ENCODE peak calls at places on chromosomes 1 and 21, in seven cellular contexts. C is CD4-positive, CD25-positive, alpha-beta regulatory T cell; X is OCI-LY7; H is breast epithelium; K is right lobe of liver; S is IMR-90; T is thoracic aorta. R is an unnamed sample. For H3K4me1, the result is how much of the 10 kb centered on the place peaks cover.

GRCh38 chr1:78370356-78370755 is 120.4 kb upstream of the PTGFR start:
- DNase-seq in C (no peak), X (no peak), H (no peak), K (no peak), S (peak), T (no peak), R (no peak)

GRCh38 chr1:167210966-167211674 is 9.6 kb upstream of the POU2F1 start:
- DNase-seq in C (no peak), X (no peak), H (peak), K (no peak), S (no peak), T (no peak), R (no peak)

GRCh38 chr1:4786061-4786460 is 131.7 kb downstream of the AJAP1 start:
- DNase-seq in C (no peak), X (no peak), H (no peak), K (no peak), S (no peak), T (no peak), R (no peak)

GRCh38 chr1:113677250-113678158 is 81.8 kb downstream of the PHTF1 start:
- DNase-seq in C (peak), X (peak), H (no peak), K (peak), S (peak), T (no peak), R (peak)

GRCh38 chr1:6545276-6545934 is 8.9 kb downstream of the NOL9 start:
- DNase-seq in C (peak), X (no peak), H (no peak), K (no peak), S (peak), T (no peak), R (no peak)

GRCh38 chr1:32716312-32717126 is 13.9 kb upstream of the SYNC start:
- DNase-seq in C (peak), X (peak), H (peak), K (peak), S (no peak), T (no peak), R (peak)

GRCh38 chr1:92936865-92937264 is 24.4 kb downstream of the DIPK1A start:
- DNase-seq in C (no peak), X (no peak), H (no peak), K (no peak), S (no peak), T (no peak), R (no peak)

GRCh38 chr1:172727956-172728603 is 69.2 kb downstream of the FASLG start:
- DNase-seq in C (peak), X (peak), H (no peak), K (no peak), S (peak), T (no peak), R (peak)

GRCh38 chr1:198756470-198756869 is 117.6 kb downstream of the PTPRC start:
- DNase-seq in C (no peak), X (no peak), H (no peak), K (no peak), S (peak), T (no peak), R (no peak)

GRCh38 chr1:221392453-221392852 is 349.4 kb downstream of the DUSP10 start:
- DNase-seq in C (no peak), X (no peak), H (peak), K (no peak), S (peak), T (peak), R (no peak)

GRCh38 chr1:163877016-163877415 is 555.3 kb downstream of the NUF2 start:
- DNase-seq in C (no peak), X (no peak), H (no peak), K (no peak), S (no peak), T (no peak), R (no peak)

GRCh38 chr1:165284471-165284870 is 72.0 kb downstream of the LMX1A start:
- DNase-seq in C (no peak), X (no peak), H (no peak), K (no peak), S (no peak), T (no peak), R (peak)

GRCh38 chr1:245986404-245987221 is 520.5 kb downstream of the SMYD3 start:
- DNase-seq in C (no peak), X (no peak), H (no peak), K (no peak), S (peak), T (no peak), R (peak)

GRCh38 chr1:3598051-3598471 is 13.2 kb downstream of the MEGF6 start:
- DNase-seq in C (no peak), X (no peak), H (no peak), K (no peak), S (no peak), T (no peak), R (no peak)

GRCh38 chr1:156860639-156861423 is at the start of gene NTRK1:
- DNase-seq in C (peak), X (peak), H (no peak), K (no peak), S (no peak), T (no peak), R (peak)

GRCh38 chr1:225253784-225254183 is 174.1 kb downstream of the LBR start:
- DNase-seq in C (no peak), X (no peak), H (no peak), K (no peak), S (peak), T (no peak), R (no peak)

GRCh38 chr1:38095337-38096030 is 48.9 kb upstream of the POU3F1 start:
- DNase-seq in C (no peak), X (no peak), H (no peak), K (no peak), S (no peak), T (no peak), R (no peak)

GRCh38 chr1:158003409-158003805 is 10.0 kb downstream of the KIRREL1 start:
- DNase-seq in C (no peak), X (no peak), H (no peak), K (no peak), S (peak), T (no peak), R (no peak)

GRCh38 chr1:27785763-27786162 is 12.7 kb downstream of the STX12 start:
- DNase-seq in C (no peak), X (no peak), H (no peak), K (no peak), S (peak), T (no peak), R (no peak)

GRCh38 chr1:101745549-101745948 is 251.2 kb downstream of the OLFM3 start:
- DNase-seq in C (no peak), X (no peak), H (no peak), K (no peak), S (no peak), T (no peak), R (no peak)

GRCh38 chr21:37463083-37463780 is 96.7 kb downstream of the DYRK1A start:
- DNase-seq in C (peak), X (peak), H (no peak), K (no peak), S (peak), T (no peak), R (peak)

GRCh38 chr1:87117761-87118160 is 203.3 kb downstream of the HS2ST1 start:
- DNase-seq in C (no peak), X (no peak), H (no peak), K (no peak), S (peak), T (no peak), R (no peak)

GRCh38 chr1:97308131-97308530 is 586.5 kb downstream of the PTBP2 start:
- DNase-seq in C (no peak), X (no peak), H (no peak), K (no peak), S (peak), T (no peak), R (no peak)

GRCh38 chr1:54989473-54989872 is 9.0 kb downstream of the TMEM61 start:
- DNase-seq in C (no peak), X (no peak), H (no peak), K (no peak), S (no peak), T (no peak), R (peak)

GRCh38 chr1:181405584-181405983 is 77.7 kb upstream of the CACNA1E start:
- DNase-seq in C (no peak), X (no peak), H (no peak), K (no peak), S (no peak), T (no peak), R (no peak)

GRCh38 chr1:2807678-2808385 is 6.3 kb upstream of the TTC34 start:
- DNase-seq in C (no peak), X (no peak), H (no peak), K (no peak), S (no peak), T (no peak), R (no peak)

GRCh38 chr1:30748699-30749401 is 8.7 kb downstream of the LAPTM5 start:
- DNase-seq in C (no peak), X (no peak), H (no peak), K (no peak), S (no peak), T (no peak), R (no peak)

GRCh38 chr1:244100691-244101453 is 49.8 kb downstream of the ZBTB18 start:
- DNase-seq in C (peak), X (no peak), H (no peak), K (no peak), S (peak), T (no peak), R (peak)

GRCh38 chr1:241391926-241392710 is 35.1 kb upstream of the RGS7 start:
- DNase-seq in C (no peak), X (no peak), H (no peak), K (no peak), S (peak), T (no peak), R (peak)
- H3K27ac ChIP-seq in C (no peak), X (no peak), H (no peak), K (no peak), S (no peak), T (no peak), R (no peak)

DNA sequence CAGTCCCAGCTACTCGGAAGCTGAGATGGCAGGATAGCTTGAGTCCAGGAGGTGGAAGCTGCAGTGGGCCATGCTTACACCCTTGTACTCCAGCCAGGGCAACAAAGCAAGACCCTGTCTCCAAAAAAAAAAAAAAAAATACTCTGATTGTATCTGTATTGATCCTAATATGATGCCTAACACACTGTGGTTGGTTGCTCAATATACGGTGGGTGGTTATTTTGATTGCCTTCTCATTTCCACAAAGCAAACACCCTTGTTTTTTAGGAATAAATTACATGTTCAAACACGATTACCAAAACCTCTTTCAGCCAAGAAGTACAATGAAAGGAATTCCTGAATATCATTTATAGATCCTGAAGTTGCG is 3.4 kb downstream of the EGLN1 start:
- DNase-seq in C (no peak), X (no peak), H (no peak), K (no peak), S (no peak), T (no peak), R (no peak)
- H3K4me1 ChIP-seq in C (half or more), X (under half), H (under half), K (under half), S (under half), T (under half), R (under half)

DNA sequence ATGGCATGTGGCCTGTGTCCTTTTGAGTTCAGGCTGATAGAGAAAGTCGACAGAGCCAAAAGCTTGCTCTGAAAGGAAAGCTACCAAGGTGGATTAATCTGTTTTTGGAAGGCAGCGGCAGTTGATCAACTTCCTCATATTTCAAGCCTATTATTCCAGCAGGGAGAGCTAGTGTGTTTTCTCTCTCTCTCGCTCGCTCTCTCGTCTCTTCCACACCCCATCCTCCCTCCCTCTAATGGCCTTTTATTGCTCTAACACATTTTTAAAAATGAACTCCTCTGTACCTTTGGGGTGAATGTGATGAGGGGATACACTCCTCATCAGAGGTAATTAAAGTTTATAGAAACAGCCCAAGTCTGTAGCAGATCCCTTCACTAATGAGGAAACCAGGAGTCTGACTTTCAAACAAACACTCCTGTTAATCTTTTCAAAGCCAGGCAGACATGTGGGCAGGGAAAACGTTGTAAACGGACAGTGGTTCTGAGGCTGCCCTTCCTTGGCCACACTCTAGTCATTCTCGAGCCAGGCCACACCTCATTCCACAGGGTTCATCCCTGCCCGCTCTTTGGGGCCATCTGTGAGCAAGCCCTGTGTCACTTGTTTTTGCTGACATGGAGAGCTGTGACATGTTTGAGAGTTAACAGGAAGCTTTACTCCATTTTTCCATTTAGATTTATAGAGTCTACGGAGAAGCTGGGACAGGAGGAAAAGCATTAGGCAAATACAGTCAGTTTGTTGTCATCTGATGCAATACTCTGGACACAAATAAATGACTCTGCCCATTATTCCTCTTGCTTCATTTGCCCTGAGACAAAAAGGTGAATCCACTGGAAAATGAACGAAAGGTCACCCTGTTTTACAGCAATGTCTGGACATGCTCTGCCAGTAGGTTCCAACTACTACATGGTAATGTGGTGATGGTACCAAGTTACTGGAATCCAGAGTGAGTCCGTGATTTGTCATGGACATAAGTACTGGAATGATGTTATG is 126.7 kb downstream of the CLIC6 start:
- DNase-seq in C (no peak), X (no peak), H (peak), K (peak), S (peak), T (no peak), R (no peak)
- H3K27ac ChIP-seq in C (no peak), X (no peak), H (peak), K (peak), S (peak), T (peak), R (no peak)

GRCh38 chr1:9908846-9909221 is 1.2 kb downstream of the CTNNBIP1 start:
- DNase-seq in C (no peak), X (no peak), H (no peak), K (no peak), S (no peak), T (no peak), R (no peak)

GRCh38 chr1:9910080-9910424 is at the start of gene CTNNBIP1:
- DNase-seq in C (no peak), X (no peak), H (no peak), K (no peak), S (no peak), T (no peak), R (no peak)

GRCh38 chr1:9909222-9910046 is 635 bp downstream of the CTNNBIP1 start:
- DNase-seq in C (peak), X (peak), H (no peak), K (peak), S (no peak), T (no peak), R (peak)

GRCh38 chr1:9912264-9912936 is 2.3 kb upstream of the CTNNBIP1 start:
- DNase-seq in C (no peak), X (no peak), H (no peak), K (no peak), S (no peak), T (no peak), R (no peak)

GRCh38 chr1:9910425-9911178 is 533 bp upstream of the CTNNBIP1 start:
- DNase-seq in C (peak), X (peak), H (peak), K (peak), S (peak), T (peak), R (peak)
- H3K4me1 ChIP-seq in C (under half), X (under half), H (under half), K (under half), S (under half), T (under half), R (under half)

GRCh38 chr1:74396462-74396861 is 115.9 kb downstream of the LRRC53 start:
- DNase-seq in C (no peak), X (no peak), H (no peak), K (no peak), S (no peak), T (no peak), R (no peak)
- H3K27ac ChIP-seq in C (no peak), X (no peak), H (no peak), K (no peak), S (no peak), T (no peak), R (no peak)

DNA sequence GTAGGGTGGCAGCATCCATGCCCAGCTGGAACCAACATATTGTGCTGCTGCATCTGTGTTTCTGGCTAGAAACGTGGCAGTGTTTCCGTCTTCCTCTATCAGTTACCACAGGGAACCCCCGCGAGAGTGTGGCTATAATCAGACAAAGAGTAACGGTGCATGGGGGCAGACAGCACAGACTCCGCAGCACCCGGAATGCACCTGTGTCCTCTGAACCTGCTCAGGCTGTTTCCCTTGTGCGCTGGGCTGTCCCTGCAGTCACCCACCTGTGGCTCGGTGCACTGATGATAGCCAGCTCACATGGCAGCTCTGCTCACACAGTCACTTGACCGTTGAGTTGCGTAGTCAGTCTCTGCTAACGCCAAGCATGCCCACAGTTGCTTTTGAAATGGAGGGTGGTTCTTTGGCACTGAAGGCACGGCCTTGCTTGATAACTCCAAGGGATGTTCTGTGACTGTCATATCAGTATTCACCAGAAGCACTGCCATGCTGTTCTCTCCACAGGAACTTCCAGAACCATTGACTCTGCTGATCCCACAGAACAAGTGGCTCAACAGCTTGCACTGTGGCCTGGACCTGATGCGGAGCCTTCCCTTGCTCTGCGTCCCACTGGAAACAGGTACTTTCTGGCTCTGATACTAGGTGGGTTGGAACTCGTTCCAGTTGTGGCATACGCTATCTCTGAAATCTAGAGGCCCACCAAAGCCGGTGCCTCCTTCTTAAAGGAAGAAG is 11.2 kb upstream of the PCBP3 start:
- DNase-seq in C (no peak), X (peak), H (no peak), K (no peak), S (no peak), T (no peak), R (no peak)
- H3K4me1 ChIP-seq in C (under half), X (under half), H (under half), K (under half), S (under half), T (under half), R (under half)

GRCh38 chr1:234604726-234605492 is 5.1 kb downstream of the IRF2BP2 start:
- DNase-seq in C (peak), X (no peak), H (no peak), K (no peak), S (peak), T (no peak), R (no peak)
- H3K27ac ChIP-seq in C (peak), X (no peak), H (peak), K (peak), S (peak), T (peak), R (no peak)

GRCh38 chr1:16979475-16980327 is 719 bp downstream of the MFAP2 start:
- DNase-seq in C (no peak), X (no peak), H (no peak), K (no peak), S (no peak), T (no peak), R (no peak)
- H3K4me1 ChIP-seq in C (under half), X (under half), H (under half), K (under half), S (under half), T (under half), R (under half)

GRCh38 chr1:193338194-193338593 is 151.8 kb upstream of the B3GALT2 start:
- DNase-seq in C (peak), X (no peak), H (no peak), K (no peak), S (peak), T (no peak), R (no peak)
- H3K27ac ChIP-seq in C (no peak), X (no peak), H (no peak), K (no peak), S (peak), T (no peak), R (no peak)

DNA sequence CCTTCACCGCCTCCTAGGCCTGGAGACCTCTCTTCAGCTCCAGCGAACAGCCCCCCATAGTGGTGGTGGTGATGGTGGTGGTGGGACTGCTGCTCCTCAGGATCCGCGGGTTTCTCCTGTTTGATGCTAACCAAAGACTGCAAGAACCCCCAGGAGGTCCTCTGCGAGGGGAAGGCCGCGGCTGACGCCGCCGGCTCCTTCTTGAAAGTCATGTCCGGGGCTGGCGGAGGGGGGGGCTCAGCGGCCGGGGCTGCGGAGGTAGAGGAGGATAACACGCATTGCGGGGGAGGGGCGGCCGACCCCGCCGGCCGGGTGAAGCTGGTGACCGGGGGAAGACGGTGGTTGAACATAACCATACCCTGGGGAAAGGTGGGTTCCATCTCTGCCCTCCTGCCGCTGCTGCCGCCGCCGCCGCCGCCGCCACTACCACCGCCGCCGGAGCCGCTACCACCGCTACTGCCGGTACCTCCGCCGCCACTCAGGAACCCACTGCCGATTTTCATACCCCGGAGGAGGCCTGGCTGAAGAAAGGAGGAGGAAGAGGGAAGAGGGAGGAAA is 554 bp downstream of the ZNF281 start:
- DNase-seq in C (peak), X (peak), H (no peak), K (peak), S (peak), T (no peak), R (peak)
- H3K4me1 ChIP-seq in C (under half), X (half or more), H (under half), K (under half), S (under half), T (under half), R (under half)

R was measured in SJCRH30.